ENCODE peak calls at places on chromosomes 4 and X, in six cellular contexts. One of them, this sample, is unnamed.

GRCh38 chr4:25632135-25632534 is 23.5 kb upstream of the SLC34A2 start:
- DNase-seq in caudate nucleus: no peak
- DNase-seq in CD4-positive, alpha-beta T cell: no peak
- DNase-seq in psoas muscle: no peak
- DNase-seq in transverse colon: peak
- DNase-seq in tibial artery: peak
- DNase-seq in this sample: no peak

GRCh38 chr4:1033840-1034551 is 22.6 kb downstream of the FGFRL1 start:
- DNase-seq in caudate nucleus: no peak
- DNase-seq in CD4-positive, alpha-beta T cell: no peak
- DNase-seq in psoas muscle: no peak
- DNase-seq in transverse colon: no peak
- DNase-seq in tibial artery: peak
- DNase-seq in this sample: peak

GRCh38 chr4:60522265-60522664 is 677.9 kb upstream of the ADGRL3 start:
- DNase-seq in caudate nucleus: no peak
- DNase-seq in CD4-positive, alpha-beta T cell: no peak
- DNase-seq in psoas muscle: no peak
- DNase-seq in transverse colon: no peak
- DNase-seq in tibial artery: no peak
- DNase-seq in this sample: no peak

GRCh38 chrX:265502-265901 is 15.7 kb upstream of the PLCXD1 start:
- DNase-seq in caudate nucleus: no peak
- DNase-seq in CD4-positive, alpha-beta T cell: no peak
- DNase-seq in psoas muscle: no peak
- DNase-seq in transverse colon: no peak
- DNase-seq in tibial artery: no peak
- DNase-seq in this sample: no peak

GRCh38 chr4:144954224-144954623 is 143.8 kb downstream of the ANAPC10 start:
- DNase-seq in caudate nucleus: no peak
- DNase-seq in CD4-positive, alpha-beta T cell: no peak
- DNase-seq in psoas muscle: no peak
- DNase-seq in transverse colon: no peak
- DNase-seq in tibial artery: no peak
- DNase-seq in this sample: peak

GRCh38 chr4:76969941-76970529 is 20.5 kb downstream of the SEPTIN11 start:
- DNase-seq in caudate nucleus: no peak
- DNase-seq in CD4-positive, alpha-beta T cell: no peak
- DNase-seq in psoas muscle: no peak
- DNase-seq in transverse colon: no peak
- DNase-seq in tibial artery: no peak
- DNase-seq in this sample: peak

GRCh38 chr4:148103647-148104355 is 338.4 kb downstream of the NR3C2 start:
- DNase-seq in caudate nucleus: no peak
- DNase-seq in CD4-positive, alpha-beta T cell: no peak
- DNase-seq in psoas muscle: no peak
- DNase-seq in transverse colon: no peak
- DNase-seq in tibial artery: no peak
- DNase-seq in this sample: no peak

GRCh38 chrX:2325076-2325784 is 175.5 kb downstream of the DHRSX start:
- DNase-seq in caudate nucleus: no peak
- DNase-seq in CD4-positive, alpha-beta T cell: peak
- DNase-seq in psoas muscle: peak
- DNase-seq in transverse colon: peak
- DNase-seq in tibial artery: peak
- DNase-seq in this sample: peak

GRCh38 chrX:104195489-104196084 is 29.3 kb downstream of the FAM199X start:
- DNase-seq in caudate nucleus: no peak
- DNase-seq in CD4-positive, alpha-beta T cell: no peak
- DNase-seq in psoas muscle: no peak
- DNase-seq in transverse colon: no peak
- DNase-seq in tibial artery: no peak
- DNase-seq in this sample: no peak

GRCh38 chr4:80005863-80006262 is 67.2 kb downstream of the ANTXR2 start:
- DNase-seq in caudate nucleus: no peak
- DNase-seq in CD4-positive, alpha-beta T cell: no peak
- DNase-seq in psoas muscle: no peak
- DNase-seq in transverse colon: no peak
- DNase-seq in tibial artery: no peak
- DNase-seq in this sample: no peak

GRCh38 chrX:139936259-139936658 is 3.4 kb upstream of the ATP11C start:
- DNase-seq in caudate nucleus: no peak
- DNase-seq in CD4-positive, alpha-beta T cell: no peak
- DNase-seq in psoas muscle: no peak
- DNase-seq in transverse colon: no peak
- DNase-seq in tibial artery: no peak
- DNase-seq in this sample: no peak

GRCh38 chrX:151359931-151360871 is 36.8 kb upstream of the VMA21 start:
- DNase-seq in caudate nucleus: no peak
- DNase-seq in CD4-positive, alpha-beta T cell: peak
- DNase-seq in psoas muscle: peak
- DNase-seq in transverse colon: no peak
- DNase-seq in tibial artery: no peak
- DNase-seq in this sample: peak

GRCh38 chr4:84363256-84363655 is 135.8 kb downstream of the NKX6-1 start:
- DNase-seq in caudate nucleus: no peak
- DNase-seq in CD4-positive, alpha-beta T cell: no peak
- DNase-seq in psoas muscle: no peak
- DNase-seq in transverse colon: no peak
- DNase-seq in tibial artery: no peak
- DNase-seq in this sample: no peak

GRCh38 chrX:142043196-142043595 is 139.5 kb downstream of the MAGEC1 start:
- DNase-seq in caudate nucleus: no peak
- DNase-seq in CD4-positive, alpha-beta T cell: no peak
- DNase-seq in psoas muscle: no peak
- DNase-seq in transverse colon: no peak
- DNase-seq in tibial artery: no peak
- DNase-seq in this sample: no peak

GRCh38 chrX:21509912-21510311 is 135.7 kb downstream of the CNKSR2 start:
- DNase-seq in caudate nucleus: no peak
- DNase-seq in CD4-positive, alpha-beta T cell: no peak
- DNase-seq in psoas muscle: no peak
- DNase-seq in transverse colon: no peak
- DNase-seq in tibial artery: no peak
- DNase-seq in this sample: no peak

GRCh38 chrX:151789179-151789800 is 54.7 kb downstream of the CNGA2 start:
- DNase-seq in caudate nucleus: no peak
- DNase-seq in CD4-positive, alpha-beta T cell: no peak
- DNase-seq in psoas muscle: peak
- DNase-seq in transverse colon: peak
- DNase-seq in tibial artery: peak
- DNase-seq in this sample: no peak

GRCh38 chr4:1055721-1056590 is 44.5 kb downstream of the FGFRL1 start:
- DNase-seq in caudate nucleus: no peak
- DNase-seq in CD4-positive, alpha-beta T cell: peak
- DNase-seq in psoas muscle: peak
- DNase-seq in transverse colon: peak
- DNase-seq in tibial artery: peak
- DNase-seq in this sample: peak

GRCh38 chr4:2939383-2940243 is 23.6 kb downstream of the NOP14 start:
- DNase-seq in caudate nucleus: no peak
- DNase-seq in CD4-positive, alpha-beta T cell: no peak
- DNase-seq in psoas muscle: peak
- DNase-seq in transverse colon: peak
- DNase-seq in tibial artery: peak
- DNase-seq in this sample: peak

GRCh38 chrX:33001107-33001506 is 210.2 kb downstream of the DMD start:
- DNase-seq in caudate nucleus: no peak
- DNase-seq in CD4-positive, alpha-beta T cell: no peak
- DNase-seq in psoas muscle: no peak
- DNase-seq in transverse colon: no peak
- DNase-seq in tibial artery: no peak
- DNase-seq in this sample: no peak

GRCh38 chr4:140284449-140284848 is 89.0 kb upstream of the SCOC start:
- DNase-seq in caudate nucleus: no peak
- DNase-seq in CD4-positive, alpha-beta T cell: no peak
- DNase-seq in psoas muscle: no peak
- DNase-seq in transverse colon: no peak
- DNase-seq in tibial artery: no peak
- DNase-seq in this sample: no peak

GRCh38 chr4:181819951-181820350 is 423.3 kb upstream of the TENM3 start:
- DNase-seq in caudate nucleus: no peak
- DNase-seq in CD4-positive, alpha-beta T cell: no peak
- DNase-seq in psoas muscle: no peak
- DNase-seq in transverse colon: no peak
- DNase-seq in tibial artery: no peak
- DNase-seq in this sample: no peak

GRCh38 chr4:24244663-24245519 is 339.5 kb downstream of the DHX15 start:
- DNase-seq in caudate nucleus: no peak
- DNase-seq in CD4-positive, alpha-beta T cell: no peak
- DNase-seq in psoas muscle: peak
- DNase-seq in transverse colon: no peak
- DNase-seq in tibial artery: no peak
- DNase-seq in this sample: no peak

GRCh38 chrX:17024896-17025295 is 78.4 kb downstream of the REPS2 start:
- DNase-seq in caudate nucleus: no peak
- DNase-seq in CD4-positive, alpha-beta T cell: no peak
- DNase-seq in psoas muscle: no peak
- DNase-seq in transverse colon: peak
- DNase-seq in tibial artery: no peak
- DNase-seq in this sample: peak

GRCh38 chr4:42627887-42628646 is 28.8 kb downstream of the ATP8A1 start:
- DNase-seq in caudate nucleus: no peak
- DNase-seq in CD4-positive, alpha-beta T cell: peak
- DNase-seq in psoas muscle: peak
- DNase-seq in transverse colon: peak
- DNase-seq in tibial artery: peak
- DNase-seq in this sample: no peak

GRCh38 chrX:53795583-53795982 is 109.1 kb upstream of the HUWE1 start:
- DNase-seq in caudate nucleus: no peak
- DNase-seq in CD4-positive, alpha-beta T cell: no peak
- DNase-seq in psoas muscle: no peak
- DNase-seq in transverse colon: no peak
- DNase-seq in tibial artery: no peak
- DNase-seq in this sample: peak

GRCh38 chr4:128161138-128161537 is 100.0 kb downstream of the LARP1B start:
- DNase-seq in caudate nucleus: no peak
- DNase-seq in CD4-positive, alpha-beta T cell: no peak
- DNase-seq in psoas muscle: no peak
- DNase-seq in transverse colon: no peak
- DNase-seq in tibial artery: no peak
- DNase-seq in this sample: no peak
- H3K27ac ChIP-seq in caudate nucleus: no peak
- H3K27ac ChIP-seq in CD4-positive, alpha-beta T cell: no peak
- H3K27ac ChIP-seq in psoas muscle: no peak
- H3K27ac ChIP-seq in transverse colon: no peak
- H3K27ac ChIP-seq in tibial artery: no peak
- H3K27ac ChIP-seq in this sample: no peak

GRCh38 chrX:78513996-78514745 is 145.0 kb downstream of the RTL3 start:
- DNase-seq in caudate nucleus: no peak
- DNase-seq in CD4-positive, alpha-beta T cell: no peak
- DNase-seq in psoas muscle: no peak
- DNase-seq in transverse colon: no peak
- DNase-seq in tibial artery: no peak
- DNase-seq in this sample: no peak

GRCh38 chrX:78517124-78517523 is 142.0 kb downstream of the RTL3 start:
- DNase-seq in caudate nucleus: no peak
- DNase-seq in CD4-positive, alpha-beta T cell: peak
- DNase-seq in psoas muscle: no peak
- DNase-seq in transverse colon: no peak
- DNase-seq in tibial artery: no peak
- DNase-seq in this sample: no peak

DNA sequence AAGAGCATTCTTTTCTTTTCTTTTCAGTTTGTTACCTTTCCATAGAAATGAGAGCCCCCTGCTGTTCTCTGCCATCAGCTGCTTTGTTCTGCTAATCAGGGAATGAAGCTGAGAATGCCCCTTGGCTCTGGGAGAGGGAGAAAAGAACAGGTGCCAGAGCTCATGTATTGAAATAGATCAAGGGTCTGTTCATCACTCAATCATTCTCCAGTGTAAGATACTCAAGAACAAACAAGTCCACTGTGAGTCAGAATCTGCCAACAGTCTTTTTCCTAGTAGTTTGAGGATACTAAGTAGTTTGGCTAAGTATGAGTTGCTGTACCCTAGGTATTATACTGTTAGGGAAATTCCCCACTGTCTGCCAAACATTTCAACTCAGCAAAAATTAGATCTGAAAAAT is 144.3 kb downstream of the RTL3 start:
- DNase-seq in caudate nucleus: no peak
- DNase-seq in CD4-positive, alpha-beta T cell: no peak
- DNase-seq in psoas muscle: no peak
- DNase-seq in transverse colon: no peak
- DNase-seq in tibial artery: no peak
- DNase-seq in this sample: peak
- H3K27ac ChIP-seq in caudate nucleus: no peak
- H3K27ac ChIP-seq in CD4-positive, alpha-beta T cell: no peak
- H3K27ac ChIP-seq in psoas muscle: no peak
- H3K27ac ChIP-seq in transverse colon: no peak
- H3K27ac ChIP-seq in tibial artery: peak
- H3K27ac ChIP-seq in this sample: peak

DNA sequence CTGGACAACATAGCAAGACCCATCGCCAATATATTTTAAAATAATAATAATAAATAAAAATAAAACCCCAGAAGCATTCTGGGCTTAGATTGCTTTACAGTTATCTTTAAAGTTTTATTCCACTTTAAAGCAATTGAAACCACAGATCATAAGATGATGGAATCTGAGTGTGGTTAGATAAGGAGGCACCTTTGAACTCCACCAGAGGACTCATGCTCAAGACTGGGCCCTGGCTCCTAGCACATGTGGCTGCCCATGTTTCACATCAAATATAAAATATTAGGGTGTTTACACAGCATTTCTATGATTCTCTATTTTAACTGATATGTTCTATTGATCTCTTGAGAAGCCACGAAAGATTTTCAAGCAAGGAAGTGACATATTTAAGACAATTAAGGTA is 52.6 kb upstream of the BBS12 start:
- DNase-seq in caudate nucleus: no peak
- DNase-seq in CD4-positive, alpha-beta T cell: no peak
- DNase-seq in psoas muscle: no peak
- DNase-seq in transverse colon: no peak
- DNase-seq in tibial artery: no peak
- DNase-seq in this sample: no peak
- H3K27ac ChIP-seq in caudate nucleus: no peak
- H3K27ac ChIP-seq in CD4-positive, alpha-beta T cell: no peak
- H3K27ac ChIP-seq in psoas muscle: no peak
- H3K27ac ChIP-seq in transverse colon: no peak
- H3K27ac ChIP-seq in tibial artery: no peak
- H3K27ac ChIP-seq in this sample: no peak

GRCh38 chr4:118155516-118155915 is 121.2 kb downstream of the NDST3 start:
- DNase-seq in caudate nucleus: no peak
- DNase-seq in CD4-positive, alpha-beta T cell: no peak
- DNase-seq in psoas muscle: no peak
- DNase-seq in transverse colon: no peak
- DNase-seq in tibial artery: no peak
- DNase-seq in this sample: no peak
- H3K27ac ChIP-seq in caudate nucleus: no peak
- H3K27ac ChIP-seq in CD4-positive, alpha-beta T cell: no peak
- H3K27ac ChIP-seq in psoas muscle: no peak
- H3K27ac ChIP-seq in transverse colon: no peak
- H3K27ac ChIP-seq in tibial artery: no peak
- H3K27ac ChIP-seq in this sample: no peak

This sample was measured in endodermal cell.